ENCODE peak calls at places on chromosomes 1 and 21, in ten cellular contexts. One of them, this sample, is unnamed.

GRCh38 chr1:50968884-50969610 is 998 bp upstream of the CDKN2C start:
- DNase-seq in Peyer's patch: peak
- DNase-seq in choroid plexus epithelial cell: peak
- DNase-seq in tibial artery: peak
- DNase-seq in upper lobe of right lung: peak
- DNase-seq in Panc1: no peak
- DNase-seq in IMR-90: no peak
- DNase-seq in fibroblast of lung: peak
- DNase-seq in neural crest cell: peak
- DNase-seq in WTC11: peak
- DNase-seq in this sample: peak

GRCh38 chr1:77382361-77382760 is 100.5 kb downstream of the AK5 start:
- DNase-seq in IMR-90: peak
- DNase-seq in Panc1: no peak
- DNase-seq in choroid plexus epithelial cell: peak
- DNase-seq in Peyer's patch: no peak
- DNase-seq in WTC11: no peak
- DNase-seq in neural crest cell: no peak
- DNase-seq in fibroblast of lung: peak
- DNase-seq in tibial artery: no peak
- DNase-seq in upper lobe of right lung: no peak
- DNase-seq in this sample: no peak

GRCh38 chr1:64703600-64703999 is 41.3 kb upstream of the RAVER2 start:
- DNase-seq in neural crest cell: no peak
- DNase-seq in tibial artery: no peak
- DNase-seq in upper lobe of right lung: no peak
- DNase-seq in choroid plexus epithelial cell: no peak
- DNase-seq in WTC11: no peak
- DNase-seq in IMR-90: no peak
- DNase-seq in Peyer's patch: no peak
- DNase-seq in fibroblast of lung: no peak
- DNase-seq in Panc1: no peak
- DNase-seq in this sample: no peak

GRCh38 chr1:15885701-15886612 is 38.5 kb downstream of the SPEN start:
- DNase-seq in fibroblast of lung: peak
- DNase-seq in IMR-90: peak
- DNase-seq in upper lobe of right lung: peak
- DNase-seq in Panc1: peak
- DNase-seq in WTC11: peak
- DNase-seq in tibial artery: peak
- DNase-seq in neural crest cell: peak
- DNase-seq in Peyer's patch: peak
- DNase-seq in choroid plexus epithelial cell: peak
- DNase-seq in this sample: peak

GRCh38 chr1:115826642-115827041 is 14.3 kb downstream of the NHLH2 start:
- DNase-seq in WTC11: no peak
- DNase-seq in fibroblast of lung: peak
- DNase-seq in Panc1: no peak
- DNase-seq in choroid plexus epithelial cell: no peak
- DNase-seq in upper lobe of right lung: no peak
- DNase-seq in IMR-90: no peak
- DNase-seq in neural crest cell: no peak
- DNase-seq in Peyer's patch: no peak
- DNase-seq in tibial artery: no peak
- DNase-seq in this sample: no peak

GRCh38 chr1:35600593-35600992 is 27.5 kb downstream of the TFAP2E start:
- DNase-seq in Peyer's patch: no peak
- DNase-seq in fibroblast of lung: no peak
- DNase-seq in neural crest cell: no peak
- DNase-seq in Panc1: no peak
- DNase-seq in WTC11: no peak
- DNase-seq in tibial artery: no peak
- DNase-seq in upper lobe of right lung: no peak
- DNase-seq in IMR-90: no peak
- DNase-seq in choroid plexus epithelial cell: no peak
- DNase-seq in this sample: no peak

GRCh38 chr21:39489380-39489924 is 37.7 kb downstream of the SH3BGR start:
- DNase-seq in IMR-90: no peak
- DNase-seq in WTC11: no peak
- DNase-seq in neural crest cell: no peak
- DNase-seq in tibial artery: no peak
- DNase-seq in fibroblast of lung: no peak
- DNase-seq in choroid plexus epithelial cell: no peak
- DNase-seq in Panc1: no peak
- DNase-seq in Peyer's patch: no peak
- DNase-seq in upper lobe of right lung: no peak
- DNase-seq in this sample: no peak

GRCh38 chr1:233639611-233640010 is 25.7 kb downstream of the KCNK1 start:
- DNase-seq in tibial artery: no peak
- DNase-seq in upper lobe of right lung: no peak
- DNase-seq in Panc1: no peak
- DNase-seq in fibroblast of lung: peak
- DNase-seq in Peyer's patch: no peak
- DNase-seq in neural crest cell: no peak
- DNase-seq in IMR-90: peak
- DNase-seq in WTC11: no peak
- DNase-seq in choroid plexus epithelial cell: peak
- DNase-seq in this sample: no peak

GRCh38 chr1:117147856-117148588 is 26.5 kb upstream of the TRIM45 start:
- DNase-seq in tibial artery: no peak
- DNase-seq in Peyer's patch: no peak
- DNase-seq in upper lobe of right lung: no peak
- DNase-seq in choroid plexus epithelial cell: peak
- DNase-seq in IMR-90: peak
- DNase-seq in fibroblast of lung: peak
- DNase-seq in neural crest cell: no peak
- DNase-seq in Panc1: no peak
- DNase-seq in WTC11: no peak
- DNase-seq in this sample: no peak

GRCh38 chr1:41773144-41773571 is 145.6 kb downstream of the HIVEP3 start:
- DNase-seq in Peyer's patch: no peak
- DNase-seq in WTC11: no peak
- DNase-seq in IMR-90: peak
- DNase-seq in fibroblast of lung: peak
- DNase-seq in tibial artery: no peak
- DNase-seq in neural crest cell: no peak
- DNase-seq in upper lobe of right lung: no peak
- DNase-seq in Panc1: no peak
- DNase-seq in choroid plexus epithelial cell: peak
- DNase-seq in this sample: no peak

GRCh38 chr1:67114162-67114561 is 20.6 kb downstream of the C1orf141 start:
- DNase-seq in Peyer's patch: no peak
- DNase-seq in tibial artery: no peak
- DNase-seq in fibroblast of lung: no peak
- DNase-seq in IMR-90: no peak
- DNase-seq in Panc1: no peak
- DNase-seq in WTC11: no peak
- DNase-seq in neural crest cell: no peak
- DNase-seq in choroid plexus epithelial cell: no peak
- DNase-seq in upper lobe of right lung: no peak
- DNase-seq in this sample: no peak

GRCh38 chr21:32387151-32387550 is 5.7 kb downstream of the URB1 start:
- DNase-seq in WTC11: no peak
- DNase-seq in IMR-90: no peak
- DNase-seq in Panc1: no peak
- DNase-seq in fibroblast of lung: no peak
- DNase-seq in choroid plexus epithelial cell: no peak
- DNase-seq in tibial artery: no peak
- DNase-seq in Peyer's patch: no peak
- DNase-seq in upper lobe of right lung: no peak
- DNase-seq in neural crest cell: no peak
- DNase-seq in this sample: no peak

GRCh38 chr1:115338457-115338820 is 390 bp upstream of the NGF start:
- DNase-seq in Peyer's patch: no peak
- DNase-seq in WTC11: peak
- DNase-seq in choroid plexus epithelial cell: no peak
- DNase-seq in tibial artery: no peak
- DNase-seq in fibroblast of lung: no peak
- DNase-seq in Panc1: no peak
- DNase-seq in upper lobe of right lung: peak
- DNase-seq in IMR-90: no peak
- DNase-seq in neural crest cell: no peak
- DNase-seq in this sample: no peak

GRCh38 chr1:31335007-31335406 is 37.9 kb downstream of the FABP3 start:
- DNase-seq in tibial artery: no peak
- DNase-seq in neural crest cell: no peak
- DNase-seq in upper lobe of right lung: no peak
- DNase-seq in WTC11: no peak
- DNase-seq in Peyer's patch: no peak
- DNase-seq in IMR-90: peak
- DNase-seq in fibroblast of lung: peak
- DNase-seq in Panc1: peak
- DNase-seq in choroid plexus epithelial cell: peak
- DNase-seq in this sample: no peak

GRCh38 chr21:21067375-21067774 is 69.2 kb downstream of the NCAM2 start:
- DNase-seq in upper lobe of right lung: no peak
- DNase-seq in WTC11: no peak
- DNase-seq in IMR-90: no peak
- DNase-seq in fibroblast of lung: no peak
- DNase-seq in Panc1: no peak
- DNase-seq in choroid plexus epithelial cell: no peak
- DNase-seq in Peyer's patch: no peak
- DNase-seq in tibial artery: no peak
- DNase-seq in neural crest cell: no peak
- DNase-seq in this sample: no peak

GRCh38 chr1:23013657-23014056 is 2.0 kb downstream of the TEX46 start:
- DNase-seq in upper lobe of right lung: no peak
- DNase-seq in fibroblast of lung: no peak
- DNase-seq in neural crest cell: no peak
- DNase-seq in tibial artery: no peak
- DNase-seq in Peyer's patch: no peak
- DNase-seq in IMR-90: no peak
- DNase-seq in choroid plexus epithelial cell: no peak
- DNase-seq in WTC11: no peak
- DNase-seq in Panc1: no peak
- DNase-seq in this sample: no peak

GRCh38 chr21:17476006-17476405 is 36.8 kb upstream of the CXADR start:
- DNase-seq in Panc1: no peak
- DNase-seq in tibial artery: no peak
- DNase-seq in upper lobe of right lung: no peak
- DNase-seq in fibroblast of lung: no peak
- DNase-seq in Peyer's patch: no peak
- DNase-seq in neural crest cell: no peak
- DNase-seq in IMR-90: no peak
- DNase-seq in WTC11: no peak
- DNase-seq in choroid plexus epithelial cell: peak
- DNase-seq in this sample: no peak

GRCh38 chr21:39737376-39738000 is 7.5 kb upstream of the IGSF5 start:
- DNase-seq in neural crest cell: no peak
- DNase-seq in Panc1: no peak
- DNase-seq in WTC11: no peak
- DNase-seq in IMR-90: no peak
- DNase-seq in tibial artery: no peak
- DNase-seq in upper lobe of right lung: no peak
- DNase-seq in fibroblast of lung: no peak
- DNase-seq in choroid plexus epithelial cell: no peak
- DNase-seq in Peyer's patch: no peak
- DNase-seq in this sample: no peak

DNA sequence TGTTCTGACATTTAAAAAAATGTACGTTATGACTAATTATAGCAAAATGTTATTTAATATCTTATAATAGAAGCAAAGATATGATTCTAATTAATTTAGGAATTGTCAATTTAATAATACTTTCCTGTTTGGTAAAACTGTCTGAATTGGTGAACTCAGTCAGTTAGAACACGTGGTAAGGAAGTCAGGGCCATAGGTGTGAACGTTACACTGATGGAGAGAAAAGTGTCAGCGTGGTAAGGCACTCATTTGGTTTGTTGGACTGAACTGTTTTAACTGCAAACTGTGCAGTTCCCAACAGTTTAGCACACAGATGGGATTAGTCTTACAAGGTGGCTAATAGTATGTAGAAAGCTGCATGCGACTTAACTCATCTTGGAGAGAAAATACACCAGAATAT is 102.9 kb downstream of the EPB41 start:
- DNase-seq in upper lobe of right lung: no peak
- DNase-seq in choroid plexus epithelial cell: no peak
- DNase-seq in IMR-90: no peak
- DNase-seq in Peyer's patch: no peak
- DNase-seq in fibroblast of lung: no peak
- DNase-seq in tibial artery: no peak
- DNase-seq in neural crest cell: no peak
- DNase-seq in WTC11: no peak
- DNase-seq in Panc1: no peak
- DNase-seq in this sample: no peak
- TF ChIP-seq CTCF in upper lobe of right lung: no peak
- TF ChIP-seq CTCF in choroid plexus epithelial cell: no peak
- TF ChIP-seq CTCF in IMR-90: no peak
- TF ChIP-seq CTCF in Peyer's patch: no peak
- TF ChIP-seq CTCF in fibroblast of lung: no peak
- TF ChIP-seq CTCF in tibial artery: no peak
- TF ChIP-seq CTCF in neural crest cell: no peak
- TF ChIP-seq CTCF in WTC11: no peak
- TF ChIP-seq CTCF in Panc1: no peak
- TF ChIP-seq CTCF in this sample: no peak

GRCh38 chr1:93061895-93062792 is 16.9 kb upstream of the MTF2 start:
- DNase-seq in choroid plexus epithelial cell: peak
- DNase-seq in Peyer's patch: peak
- DNase-seq in tibial artery: no peak
- DNase-seq in upper lobe of right lung: no peak
- DNase-seq in Panc1: no peak
- DNase-seq in WTC11: peak
- DNase-seq in neural crest cell: no peak
- DNase-seq in IMR-90: peak
- DNase-seq in fibroblast of lung: peak
- DNase-seq in this sample: no peak
- TF ChIP-seq CTCF in choroid plexus epithelial cell: peak
- TF ChIP-seq CTCF in Peyer's patch: peak
- TF ChIP-seq CTCF in tibial artery: no peak
- TF ChIP-seq CTCF in upper lobe of right lung: peak
- TF ChIP-seq CTCF in Panc1: peak
- TF ChIP-seq CTCF in WTC11: no peak
- TF ChIP-seq CTCF in neural crest cell: peak
- TF ChIP-seq CTCF in IMR-90: peak
- TF ChIP-seq CTCF in fibroblast of lung: peak
- TF ChIP-seq CTCF in this sample: peak

GRCh38 chr1:218816999-218817398 is 356.7 kb upstream of the LYPLAL1 start:
- DNase-seq in upper lobe of right lung: no peak
- DNase-seq in Panc1: no peak
- DNase-seq in IMR-90: no peak
- DNase-seq in choroid plexus epithelial cell: peak
- DNase-seq in Peyer's patch: no peak
- DNase-seq in tibial artery: no peak
- DNase-seq in neural crest cell: no peak
- DNase-seq in fibroblast of lung: no peak
- DNase-seq in WTC11: no peak
- DNase-seq in this sample: no peak
- TF ChIP-seq CTCF in upper lobe of right lung: no peak
- TF ChIP-seq CTCF in Panc1: no peak
- TF ChIP-seq CTCF in IMR-90: no peak
- TF ChIP-seq CTCF in choroid plexus epithelial cell: peak
- TF ChIP-seq CTCF in Peyer's patch: no peak
- TF ChIP-seq CTCF in tibial artery: no peak
- TF ChIP-seq CTCF in neural crest cell: peak
- TF ChIP-seq CTCF in fibroblast of lung: no peak
- TF ChIP-seq CTCF in WTC11: no peak
- TF ChIP-seq CTCF in this sample: no peak

GRCh38 chr1:92623187-92623778 is 136.6 kb upstream of the GFI1 start:
- DNase-seq in choroid plexus epithelial cell: peak
- DNase-seq in IMR-90: peak
- DNase-seq in WTC11: no peak
- DNase-seq in tibial artery: no peak
- DNase-seq in upper lobe of right lung: no peak
- DNase-seq in Panc1: no peak
- DNase-seq in Peyer's patch: no peak
- DNase-seq in neural crest cell: no peak
- DNase-seq in fibroblast of lung: peak
- DNase-seq in this sample: no peak
- TF ChIP-seq CTCF in choroid plexus epithelial cell: peak
- TF ChIP-seq CTCF in IMR-90: peak
- TF ChIP-seq CTCF in WTC11: no peak
- TF ChIP-seq CTCF in tibial artery: peak
- TF ChIP-seq CTCF in upper lobe of right lung: peak
- TF ChIP-seq CTCF in Panc1: peak
- TF ChIP-seq CTCF in Peyer's patch: peak
- TF ChIP-seq CTCF in neural crest cell: peak
- TF ChIP-seq CTCF in fibroblast of lung: peak
- TF ChIP-seq CTCF in this sample: peak